ENCODE peak calls at places on chromosomes 16 and 17, in seven cellular contexts. W is activated naive CD4-positive, alpha-beta T cell; U is WTC11; R is stimulated activated CD8-positive, alpha-beta memory T cell treated with anti-CD3 and anti-CD28 coated beads, Interleukin-4, amount 100 ng/mL, for 4 hours; M is SW 1271; T is mucosa of gallbladder; L is NCI-H1048. Q is an unnamed sample.
A peak's percentile ranks its signal among the peaks of the same experiment; 100 is the strongest.

GRCh38 chr17:57578608-57578990 is 166.5 kb downstream of the CCDC182 start:
- DNase-seq in R (no peak), T (no peak), L (no peak), M (no peak), U (no peak), W (no peak), Q (peak; percentile 73)

GRCh38 chr16:85207357-85207921 is 95.2 kb upstream of the CIBAR2 start:
- DNase-seq in W (no peak), U (no peak), M (no peak), L (no peak), T (no peak), R (no peak), Q (peak; percentile 77)

GRCh38 chr17:75864448-75864871 is 9.3 kb upstream of the WBP2 start:
- DNase-seq in M (no peak), R (no peak), U (no peak), W (no peak), L (no peak), T (no peak), Q (peak; percentile 60)

GRCh38 chr17:17032131-17032692 is 10.0 kb upstream of the MPRIP start:
- DNase-seq in R (no peak), L (no peak), U (no peak), T (peak; percentile 67), M (no peak), W (no peak), Q (peak; percentile 58)

GRCh38 chr17:44959821-44960523 is 8.1 kb downstream of the C1QL1 start:
- DNase-seq in R (peak; percentile 36), T (no peak), U (no peak), L (no peak), W (no peak), M (no peak), Q (no peak)

GRCh38 chr17:41539979-41540701 is 12.0 kb upstream of the KRT19 start:
- DNase-seq in L (no peak), M (no peak), R (no peak), T (no peak), W (no peak), U (no peak), Q (no peak)

GRCh38 chr17:34579979-34580684 is 750 bp downstream of the TMEM132E start:
- DNase-seq in U (peak; percentile 50), M (no peak), L (no peak), T (no peak), W (no peak), R (no peak), Q (no peak)

GRCh38 chr17:49028271-49028670 is 31.1 kb downstream of the IGF2BP1 start:
- DNase-seq in M (no peak), R (no peak), U (no peak), T (no peak), W (no peak), L (no peak), Q (no peak)

GRCh38 chr16:75256871-75257343 is 5.5 kb upstream of the BCAR1 start:
- DNase-seq in W (no peak), R (no peak), U (peak; percentile 39), T (no peak), L (no peak), M (no peak), Q (peak; percentile 72)

GRCh38 chr16:51408357-51408756 is 257.3 kb upstream of the SALL1 start:
- DNase-seq in W (no peak), U (no peak), M (no peak), T (peak; percentile 59), R (no peak), L (no peak), Q (peak; percentile 29)

GRCh38 chr16:13864689-13865088 is 55.3 kb upstream of the ERCC4 start:
- DNase-seq in W (no peak), U (no peak), T (no peak), R (no peak), M (no peak), L (no peak), Q (no peak)

GRCh38 chr16:57522960-57523359 is 13.4 kb downstream of the CCDC102A start:
- DNase-seq in W (no peak), M (no peak), U (no peak), T (no peak), R (no peak), L (no peak), Q (no peak)

GRCh38 chr17:53722407-53722806 is 100.3 kb upstream of the KIF2B start:
- DNase-seq in R (no peak), W (no peak), U (no peak), M (peak; percentile 81), L (no peak), T (no peak), Q (peak; percentile 99)

GRCh38 chr16:3135120-3135715 is 389 bp downstream of the ZNF213 start:
- DNase-seq in L (no peak), W (no peak), U (no peak), M (no peak), R (no peak), T (no peak), Q (peak; percentile 23)

GRCh38 chr16:55703003-55704001 is 47.5 kb downstream of the SLC6A2 start:
- DNase-seq in U (no peak), M (no peak), T (peak; percentile 47), R (no peak), L (peak; percentile 0), W (no peak), Q (peak; percentile 44)

GRCh38 chr17:66975614-66976378 is 11.3 kb downstream of the CACNG4 start:
- DNase-seq in L (no peak), W (no peak), T (no peak), M (peak; percentile 18), U (peak; percentile 70), R (no peak), Q (no peak)

GRCh38 chr16:11250786-11251524 is 5.0 kb downstream of the SOCS1 start:
- DNase-seq in M (no peak), W (no peak), U (no peak), T (no peak), L (no peak), R (no peak), Q (no peak)

GRCh38 chr16:86572041-86572521 is 5.5 kb downstream of the FOXC2 start:
- DNase-seq in U (no peak), T (no peak), R (no peak), W (no peak), L (no peak), M (no peak), Q (no peak)

GRCh38 chr17:37458805-37459204 is 30.9 kb upstream of the DUSP14 start:
- DNase-seq in T (no peak), U (no peak), M (no peak), W (no peak), R (no peak), L (no peak), Q (peak; percentile 70)

GRCh38 chr17:36824678-36825091 is 112.6 kb upstream of the LHX1 start:
- DNase-seq in L (no peak), R (no peak), M (no peak), T (no peak), W (no peak), U (no peak), Q (no peak)

GRCh38 chr16:3938843-3939624 is 58.5 kb upstream of the CREBBP start:
- DNase-seq in U (peak; percentile 88), M (no peak), W (peak; percentile 19), R (peak; percentile 16), L (peak; percentile 23), T (peak; percentile 38), Q (peak; percentile 62)

GRCh38 chr17:4506892-4507291 is 8.2 kb downstream of the SPNS2 start:
- DNase-seq in R (no peak), U (no peak), T (no peak), W (no peak), L (no peak), M (no peak), Q (no peak)

GRCh38 chr16:57479043-57479421 is 7.3 kb downstream of the DOK4 start:
- DNase-seq in M (no peak), W (no peak), T (no peak), U (no peak), L (no peak), R (no peak), Q (no peak)

GRCh38 chr16:89043636-89044393 is 49.8 kb upstream of the ACSF3 start:
- DNase-seq in U (no peak), W (no peak), T (no peak), R (no peak), L (no peak), M (no peak), Q (no peak)

GRCh38 chr17:57050303-57050702 is 34.7 kb upstream of the AKAP1 start:
- DNase-seq in T (no peak), R (no peak), W (no peak), L (no peak), M (no peak), U (no peak), Q (no peak)

GRCh38 chr17:77496831-77497577 is 356.2 kb downstream of the SEC14L1 start:
- DNase-seq in T (no peak), L (no peak), R (no peak), U (peak; percentile 4), W (no peak), M (no peak), Q (no peak)

GRCh38 chr17:69607162-69607834 is 192.8 kb downstream of the MAP2K6 start:
- DNase-seq in R (no peak), M (no peak), T (peak; percentile 72), U (peak; percentile 70), W (no peak), L (peak; percentile 12), Q (peak; percentile 78)

GRCh38 chr17:79862771-79863440 is 23.7 kb upstream of the CBX4 start:
- DNase-seq in M (no peak), R (no peak), L (no peak), T (no peak), U (no peak), W (no peak), Q (no peak)

GRCh38 chr16:53984936-53985335 is 281.0 kb downstream of the FTO start:
- DNase-seq in R (no peak), W (no peak), T (no peak), U (no peak), M (no peak), L (no peak), Q (no peak)

GRCh38 chr16:47815655-47816054 is 340.1 kb downstream of the ABCC12 start:
- DNase-seq in R (no peak), U (no peak), W (no peak), L (no peak), M (no peak), T (no peak), Q (no peak)

GRCh38 chr16:53991181-53992056 is 287.5 kb downstream of the FTO start:
- DNase-seq in T (peak; percentile 28), W (no peak), M (no peak), U (no peak), R (no peak), L (no peak), Q (peak; percentile 84)

GRCh38 chr16:83040174-83040573 is 413.4 kb downstream of the CDH13 start:
- DNase-seq in W (no peak), R (no peak), T (no peak), M (no peak), U (no peak), L (no peak), Q (peak; percentile 6)

GRCh38 chr16:66618588-66618987 is 14.1 kb downstream of the CMTM3 start:
- DNase-seq in W (no peak), T (no peak), U (no peak), R (no peak), M (peak; percentile 16), L (no peak), Q (peak; percentile 99)

GRCh38 chr16:89330177-89330856 is 112.8 kb downstream of the ZNF778 start:
- DNase-seq in R (no peak), W (no peak), L (no peak), M (peak; percentile 68), U (peak; percentile 4), T (peak; percentile 51), Q (no peak)

GRCh38 chr16:80191928-80192327 is 348.9 kb upstream of the DYNLRB2 start:
- DNase-seq in R (no peak), W (no peak), U (no peak), M (no peak), L (no peak), T (no peak), Q (no peak)

GRCh38 chr17:59296190-59296589 is 35.3 kb upstream of the YPEL2 start:
- DNase-seq in R (no peak), W (no peak), U (no peak), M (no peak), L (no peak), T (no peak), Q (no peak)

GRCh38 chr17:73554498-73554897 is 89.7 kb downstream of the SDK2 start:
- DNase-seq in U (no peak), R (no peak), T (no peak), W (no peak), L (no peak), M (no peak), Q (no peak)

GRCh38 chr16:71383054-71383773 is 24.7 kb downstream of the CALB2 start:
- DNase-seq in T (no peak), W (no peak), R (no peak), L (no peak), M (peak; percentile 26), U (no peak), Q (no peak)

Q was measured in fibroblast of lung.